ENCODE peak calls at places on chromosome 10, in nine cellular contexts. S is thoracic aorta; K is epithelial cell of esophagus; O is CD8-positive, alpha-beta T cell; A is cardiac muscle cell; U is BJ; W is NT2/D1; Z is spleen; G is Panc1. Y is an unnamed sample.

GRCh38 chr10:98172495-98172894 is 38.0 kb downstream of the R3HCC1L start:
- DNase-seq in S (no peak), K (no peak), O (no peak), A (no peak), U (no peak), W (no peak), Z (no peak), G (no peak), Y (no peak)

GRCh38 chr10:126904807-126905686 is at the start of gene DOCK1:
- DNase-seq in S (no peak), K (peak; percentile 80), O (no peak), A (peak; percentile 78), U (no peak), W (no peak), Z (peak; percentile 74), G (no peak), Y (peak; percentile 53)

GRCh38 chr10:110508806-110509544 is 11.3 kb downstream of the DUSP5 start:
- DNase-seq in S (no peak), K (no peak), O (no peak), A (no peak), U (no peak), W (no peak), Z (no peak), G (no peak), Y (no peak)

GRCh38 chr10:32155075-32155516 is 98.9 kb upstream of the KIF5B start:
- DNase-seq in S (no peak), K (peak; percentile 80), O (no peak), A (peak; percentile 84), U (no peak), W (no peak), Z (no peak), G (no peak), Y (peak; percentile 80)

GRCh38 chr10:93180402-93181040 is 106.8 kb downstream of the CYP26A1 start:
- DNase-seq in S (peak; percentile 5), K (peak; percentile 52), O (no peak), A (peak; percentile 86), U (peak; percentile 35), W (no peak), Z (no peak), G (no peak), Y (no peak)

GRCh38 chr10:63576501-63576900 is 55.3 kb downstream of the REEP3 start:
- DNase-seq in S (no peak), K (no peak), O (no peak), A (no peak), U (no peak), W (no peak), Z (no peak), G (no peak), Y (no peak)

GRCh38 chr10:125085281-125085680 is 75.1 kb downstream of the CTBP2 start:
- DNase-seq in S (no peak), K (no peak), O (no peak), A (peak; percentile 29), U (no peak), W (no peak), Z (peak; percentile 13), G (no peak), Y (no peak)

GRCh38 chr10:114526497-114527238 is 122.4 kb upstream of the AFAP1L2 start:
- DNase-seq in S (peak; percentile 31), K (peak; percentile 95), O (peak; percentile 96), A (peak; percentile 92), U (no peak), W (peak; percentile 87), Z (peak; percentile 95), G (no peak), Y (peak; percentile 82)

GRCh38 chr10:114239117-114239993 is at the start of gene VWA2:
- DNase-seq in S (no peak), K (peak; percentile 41), O (peak; percentile 25), A (no peak), U (no peak), W (peak; percentile 25), Z (peak; percentile 82), G (no peak), Y (no peak)

GRCh38 chr10:16779375-16779774 is 37.8 kb downstream of the RSU1 start:
- DNase-seq in S (no peak), K (peak; percentile 33), O (peak; percentile 56), A (peak; percentile 5), U (no peak), W (no peak), Z (no peak), G (no peak), Y (no peak)

GRCh38 chr10:119688033-119688508 is 36.9 kb downstream of the BAG3 start:
- DNase-seq in S (no peak), K (no peak), O (no peak), A (no peak), U (no peak), W (peak; percentile 22), Z (no peak), G (no peak), Y (no peak)

GRCh38 chr10:80465839-80466590 is 11.9 kb downstream of the TSPAN14 start:
- DNase-seq in S (no peak), K (no peak), O (peak; percentile 77), A (no peak), U (no peak), W (no peak), Z (peak; percentile 49), G (no peak), Y (no peak)

GRCh38 chr10:99080275-99080816 is 155.3 kb downstream of the HPSE2 start:
- DNase-seq in S (no peak), K (no peak), O (no peak), A (no peak), U (no peak), W (no peak), Z (no peak), G (no peak), Y (no peak)

GRCh38 chr10:127346604-127347003 is 150.2 kb upstream of the INSYN2A start:
- DNase-seq in S (no peak), K (no peak), O (no peak), A (no peak), U (no peak), W (no peak), Z (no peak), G (no peak), Y (no peak)

DNA sequence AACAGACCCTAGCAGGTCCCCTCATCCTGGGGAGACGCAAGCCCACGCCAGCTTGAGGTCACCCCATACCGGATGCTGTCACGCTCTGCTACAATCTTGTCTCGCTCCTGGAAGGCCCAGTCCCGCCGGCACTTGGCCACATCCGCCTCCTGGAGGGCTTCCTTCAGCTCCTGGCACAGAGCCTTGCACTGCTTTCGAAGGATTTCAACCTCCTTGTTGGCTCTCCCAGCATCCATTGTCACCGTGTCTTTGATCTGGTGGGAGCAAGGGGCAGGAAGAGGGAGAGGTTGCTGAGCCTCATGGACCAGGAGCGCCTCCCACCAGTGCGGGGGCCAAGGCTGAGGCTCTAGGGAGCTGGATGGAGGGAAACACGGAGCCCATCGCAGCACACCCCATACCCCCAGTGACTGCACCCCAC is 90.9 kb downstream of the DLG5 start:
- DNase-seq in S (no peak), K (no peak), O (no peak), A (peak; percentile 56), U (no peak), W (no peak), Z (peak; percentile 81), G (no peak), Y (peak; percentile 12)
- H3K4me3 ChIP-seq in S (no peak overlapping the region), K (no peak overlapping the region), O (no peak overlapping the region), A (no peak overlapping the region), U (no peak overlapping the region), W (no peak overlapping the region), Z (no peak overlapping the region), G (no peak overlapping the region), Y (no peak overlapping the region)

GRCh38 chr10:100482834-100483185 is 20.0 kb downstream of the WNT8B start:
- DNase-seq in S (no peak), K (no peak), O (no peak), A (no peak), U (no peak), W (no peak), Z (no peak), G (no peak), Y (no peak)
- H3K4me3 ChIP-seq in S (peak overlapping the region; percentile 72), K (peak overlapping the region; percentile 43), O (peak overlapping the region; percentile 74), A (peak overlapping the region; percentile 34), U (no peak overlapping the region), W (no peak overlapping the region), Z (peak overlapping the region; percentile 63), G (peak overlapping the region; percentile 44), Y (no peak overlapping the region)

DNA sequence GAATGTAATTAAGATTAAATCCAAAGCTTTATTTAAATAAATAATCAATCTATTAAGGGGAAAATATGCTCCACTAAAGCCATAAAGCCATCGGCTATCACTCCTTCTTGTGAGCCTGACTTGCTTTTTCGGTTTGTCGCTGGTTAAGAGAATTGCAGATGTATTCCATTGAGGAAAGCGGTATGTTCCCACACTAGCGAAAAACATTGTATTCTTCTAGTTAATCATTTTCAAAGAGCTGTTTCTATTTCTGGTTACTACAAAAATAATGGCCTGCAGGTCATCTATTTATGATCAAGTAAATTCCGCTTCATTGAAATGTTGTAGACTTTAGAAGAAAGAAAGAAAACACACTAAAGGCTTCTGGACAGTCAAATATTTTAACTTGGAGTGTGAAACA is 173.4 kb downstream of the CACNB2 start:
- DNase-seq in S (no peak), K (no peak), O (no peak), A (no peak), U (no peak), W (no peak), Z (no peak), G (no peak), Y (no peak)
- H3K4me3 ChIP-seq in S (peak overlapping the region; percentile 71), K (no peak overlapping the region), O (no peak overlapping the region), A (no peak overlapping the region), U (no peak overlapping the region), W (no peak overlapping the region), Z (no peak overlapping the region), G (no peak overlapping the region), Y (no peak overlapping the region)

DNA sequence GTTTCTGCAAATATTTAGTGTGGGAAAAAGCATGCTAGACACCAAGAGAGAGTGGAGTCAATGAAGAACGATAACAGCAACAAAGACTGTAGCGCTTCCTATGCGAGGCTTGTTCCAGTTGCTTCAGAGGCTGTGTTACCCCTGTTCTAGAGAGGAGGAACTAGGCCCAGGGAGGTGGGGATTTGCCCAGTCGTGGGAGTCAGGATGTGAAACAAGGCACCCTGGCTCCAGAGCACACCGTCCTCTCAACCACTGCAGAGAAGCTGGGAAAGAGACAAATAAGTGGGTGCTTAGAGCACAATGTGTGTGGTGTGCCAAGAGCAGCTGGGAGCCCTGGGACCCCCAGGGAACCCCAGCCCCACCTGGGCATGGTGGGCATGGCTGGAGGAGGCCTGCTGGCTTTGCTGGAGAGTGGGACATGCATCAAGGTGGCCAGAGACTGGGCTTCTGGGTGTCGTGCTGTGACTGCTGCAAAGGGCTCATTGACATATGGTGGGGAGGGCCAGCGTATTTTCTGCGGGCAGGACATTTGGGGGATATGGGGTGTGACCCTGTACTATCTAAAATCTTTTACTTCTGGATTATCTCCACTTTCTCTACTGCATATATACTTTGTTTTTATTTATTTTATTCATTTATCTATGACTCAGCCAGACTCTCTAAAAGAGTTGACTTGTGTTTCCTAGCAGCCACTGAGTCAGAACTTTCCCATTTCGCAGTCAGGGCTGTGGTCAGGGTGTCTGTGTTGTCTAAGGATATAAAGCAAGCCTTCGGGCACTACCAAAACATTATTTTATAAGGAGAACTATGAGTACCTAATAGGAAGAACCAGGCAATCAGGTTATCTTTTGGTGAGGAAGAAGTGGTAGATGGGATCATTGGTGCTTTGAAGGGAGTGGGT is 95.4 kb downstream of the TCF7L2 start:
- DNase-seq in S (no peak), K (peak; percentile 96), O (no peak), A (peak; percentile 86), U (peak; percentile 80), W (no peak), Z (no peak), G (peak; percentile 30), Y (peak; percentile 95)
- H3K4me3 ChIP-seq in S (no peak overlapping the region), K (no peak overlapping the region), O (no peak overlapping the region), A (no peak overlapping the region), U (no peak overlapping the region), W (no peak overlapping the region), Z (no peak overlapping the region), G (no peak overlapping the region), Y (no peak overlapping the region)

Y was measured in brain microvascular endothelial cell.